ENCODE peak calls at places on chromosomes 2 and 18, in five cellular contexts. K is AG04450, M is amygdala, B is fibroblast of the aortic adventitia, D is activated T-helper 1 cell treated with Interleukin-2 at 50 U/mL for 16 hours. V is an unnamed sample.

GRCh38 chr18:79625195-79625923 is 54.2 kb upstream of the CTDP1 start:
- DNase-seq in B (no peak), K (no peak), M (no peak), D (no peak), V (peak; percentile 42)

GRCh38 chr2:68031546-68032160 is 31.2 kb downstream of the C1D start:
- DNase-seq in D (no peak), B (peak; percentile 81), M (no peak), K (peak; percentile 15), V (no peak)

GRCh38 chr2:56314809-56315208 is 131.0 kb downstream of the CCDC85A start:
- DNase-seq in D (no peak), B (no peak), K (no peak), M (no peak), V (no peak)

GRCh38 chr2:138223321-138223720 is 259.0 kb downstream of the HNMT start:
- DNase-seq in M (no peak), D (no peak), B (no peak), K (no peak), V (no peak)

GRCh38 chr2:215736653-215737290 is 276.6 kb downstream of the MREG start:
- DNase-seq in D (no peak), B (peak; percentile 83), K (no peak), M (no peak), V (no peak)

GRCh38 chr2:44706584-44707553 is 234.6 kb upstream of the SIX3 start:
- DNase-seq in K (no peak), M (no peak), D (no peak), B (no peak), V (no peak)

GRCh38 chr2:147845608-147846002 is 776 bp downstream of the ACVR2A start:
- DNase-seq in K (no peak), M (no peak), B (peak; percentile 26), D (no peak), V (no peak)

GRCh38 chr18:35355140-35355618 is 11.0 kb upstream of the ZNF24 start:
- DNase-seq in M (peak; percentile 79), B (peak; percentile 89), D (peak; percentile 22), K (peak; percentile 71), V (no peak)

GRCh38 chr2:28951910-28952805 is 28.9 kb upstream of the TOGARAM2 start:
- DNase-seq in K (no peak), B (peak; percentile 51), D (no peak), M (no peak), V (no peak)

GRCh38 chr2:128381001-128381938 is 62.6 kb upstream of the HS6ST1 start:
- DNase-seq in M (no peak), B (no peak), K (no peak), D (no peak), V (no peak)

GRCh38 chr2:149733936-149734685 is 146.5 kb upstream of the MMADHC start:
- DNase-seq in M (no peak), D (no peak), K (no peak), B (peak; percentile 94), V (no peak)

GRCh38 chr2:180523629-180524340 is 456.6 kb upstream of the UBE2E3 start:
- DNase-seq in D (no peak), M (no peak), B (peak; percentile 93), K (peak; percentile 59), V (no peak)

GRCh38 chr2:47204691-47205090 is 49.6 kb upstream of the STPG4 start:
- DNase-seq in B (no peak), D (no peak), K (no peak), M (no peak), V (no peak)

V was measured in activated B cell treated with CpG ODN at 0.5 μM for 24 hours.